ENCODE peak calls at places on chromosomes 7 and 10, in four cellular contexts. T is anterior cingulate cortex, W is right cardiac atrium, R is WTC11. I is an unnamed sample.

GRCh38 chr10:44167752-44168151 is 217.1 kb downstream of the CXCL12 start:
- DNase-seq in W (no peak), R (no peak), T (no peak), I (no peak)

GRCh38 chr7:68969571-68969970 is 628.7 kb upstream of the AUTS2 start:
- DNase-seq in W (no peak), R (no peak), T (no peak), I (no peak)

GRCh38 chr10:58385784-58386112 is 538 bp downstream of the TFAM start:
- DNase-seq in W (no peak), T (no peak), R (peak), I (peak)

GRCh38 chr7:35555934-35556333 is 139.0 kb downstream of the HERPUD2 start:
- DNase-seq in R (no peak), T (no peak), W (no peak), I (no peak)

GRCh38 chr7:128920913-128921582 is 10.5 kb upstream of the KCP start:
- DNase-seq in W (no peak), T (no peak), R (no peak), I (peak)

GRCh38 chr10:86065711-86066251 is 300.8 kb downstream of the GRID1 start:
- DNase-seq in W (no peak), T (no peak), R (no peak), I (no peak)

GRCh38 chr7:151023211-151023610 is 1.1 kb downstream of the ATG9B start:
- DNase-seq in T (no peak), W (no peak), R (no peak), I (peak)

GRCh38 chr10:99234739-99235468 is 748 bp downstream of the HPSE2 start:
- DNase-seq in T (no peak), R (no peak), W (no peak), I (no peak)

GRCh38 chr7:25636871-25637283 is 408.6 kb upstream of the NPVF start:
- DNase-seq in R (no peak), W (peak), T (no peak), I (peak)

GRCh38 chr7:22610258-22610657 is 110.3 kb upstream of the STEAP1B start:
- DNase-seq in R (no peak), T (no peak), W (no peak), I (no peak)

GRCh38 chr10:78738861-78739260 is 329.9 kb upstream of the ZMIZ1 start:
- DNase-seq in R (no peak), W (no peak), T (no peak), I (no peak)

GRCh38 chr7:148905093-148905666 is 21.1 kb upstream of the EZH2 start:
- DNase-seq in T (no peak), R (peak), W (no peak), I (no peak)

GRCh38 chr7:11843113-11843765 is 11.2 kb upstream of the THSD7A start:
- DNase-seq in W (no peak), T (no peak), R (no peak), I (no peak)

GRCh38 chr7:96676901-96677300 is 32.7 kb downstream of the SEM1 start:
- DNase-seq in R (no peak), W (no peak), T (no peak), I (no peak)

GRCh38 chr10:22625511-22626288 is 88.7 kb downstream of the PIP4K2A start:
- DNase-seq in W (no peak), R (no peak), T (no peak), I (no peak)